ENCODE peak calls at places on chromosomes 2 and 18, in five cellular contexts. I is adrenal gland, M is neural crest cell, B is cardiac fibroblast, C is foreskin fibroblast. F is an unnamed sample.

GRCh38 chr18:46324556-46324955 is 220.4 kb downstream of the HAUS1 start:
- DNase-seq in I (no peak), M (no peak), B (peak; percentile 77), C (peak; percentile 77), F (peak; percentile 39)

GRCh38 chr2:186129767-186130581 is 356.1 kb upstream of the ZC3H15 start:
- DNase-seq in I (no peak), M (no peak), B (peak; percentile 23), C (peak; percentile 76), F (no peak)

GRCh38 chr2:215138466-215138865 is at the start of gene ABCA12:
- DNase-seq in I (no peak), M (no peak), B (no peak), C (no peak), F (no peak)

GRCh38 chr2:85470850-85471800 is 52.6 kb downstream of the SH2D6 start:
- DNase-seq in I (no peak), M (no peak), B (no peak), C (peak; percentile 48), F (no peak)

GRCh38 chr2:150280255-150280654 is 207.2 kb downstream of the RND3 start:
- DNase-seq in I (peak; percentile 58), M (no peak), B (peak; percentile 94), C (peak; percentile 93), F (no peak)

GRCh38 chr2:40302751-40303150 is 149.1 kb downstream of the SLC8A1 start:
- DNase-seq in I (no peak), M (no peak), B (no peak), C (no peak), F (no peak)

GRCh38 chr2:158970522-158970855 is 2.0 kb downstream of the TANC1 start:
- DNase-seq in I (no peak), M (no peak), B (no peak), C (no peak), F (no peak)

GRCh38 chr2:128775064-128775347 is 456.3 kb upstream of the HS6ST1 start:
- DNase-seq in I (no peak), M (no peak), B (no peak), C (no peak), F (no peak)

GRCh38 chr2:68316091-68316490 is 3.7 kb downstream of the CNRIP1 start:
- DNase-seq in I (no peak), M (no peak), B (no peak), C (no peak), F (peak; percentile 13)
- TF ChIP-seq CTCF in I (no peak), M (no peak), B (no peak), C (no peak), F (peak; percentile 15)

GRCh38 chr2:64804651-64805050 is 150.9 kb upstream of the SERTAD2 start:
- DNase-seq in I (no peak), M (no peak), B (no peak), C (no peak), F (no peak)

GRCh38 chr2:64808736-64809135 is 155.0 kb upstream of the SERTAD2 start:
- DNase-seq in I (no peak), M (no peak), B (no peak), C (no peak), F (no peak)

GRCh38 chr2:64808092-64808491 is 154.4 kb upstream of the SERTAD2 start:
- DNase-seq in I (no peak), M (no peak), B (no peak), C (no peak), F (no peak)

GRCh38 chr2:64803776-64804175 is 150.1 kb upstream of the SERTAD2 start:
- DNase-seq in I (no peak), M (no peak), B (no peak), C (no peak), F (no peak)

DNA sequence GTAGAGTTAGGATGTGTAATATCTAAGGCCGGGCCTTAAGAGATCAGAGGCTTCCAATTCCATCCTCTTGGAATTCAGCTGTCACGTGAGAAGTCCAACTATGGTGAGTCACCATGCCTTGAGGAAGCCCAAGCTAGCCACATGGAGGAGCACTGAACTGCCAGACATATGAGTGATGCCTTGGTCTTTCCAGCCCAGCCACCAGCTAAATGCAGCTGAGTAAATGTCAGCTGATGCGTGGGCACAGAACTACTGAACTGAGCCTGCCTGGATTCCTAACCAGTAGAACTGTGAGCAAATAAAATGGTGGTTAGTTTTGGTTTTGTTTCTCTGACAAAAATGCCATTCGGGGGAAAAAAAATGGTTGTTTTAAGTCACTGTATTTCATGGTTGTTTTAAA is 153.7 kb upstream of the SERTAD2 start:
- DNase-seq in I (peak; percentile 63), M (no peak), B (peak; percentile 95), C (peak; percentile 99), F (no peak)
- TF ChIP-seq CTCF in I (no peak), M (no peak), B (no peak), C (peak; percentile 12), F (no peak)

DNA sequence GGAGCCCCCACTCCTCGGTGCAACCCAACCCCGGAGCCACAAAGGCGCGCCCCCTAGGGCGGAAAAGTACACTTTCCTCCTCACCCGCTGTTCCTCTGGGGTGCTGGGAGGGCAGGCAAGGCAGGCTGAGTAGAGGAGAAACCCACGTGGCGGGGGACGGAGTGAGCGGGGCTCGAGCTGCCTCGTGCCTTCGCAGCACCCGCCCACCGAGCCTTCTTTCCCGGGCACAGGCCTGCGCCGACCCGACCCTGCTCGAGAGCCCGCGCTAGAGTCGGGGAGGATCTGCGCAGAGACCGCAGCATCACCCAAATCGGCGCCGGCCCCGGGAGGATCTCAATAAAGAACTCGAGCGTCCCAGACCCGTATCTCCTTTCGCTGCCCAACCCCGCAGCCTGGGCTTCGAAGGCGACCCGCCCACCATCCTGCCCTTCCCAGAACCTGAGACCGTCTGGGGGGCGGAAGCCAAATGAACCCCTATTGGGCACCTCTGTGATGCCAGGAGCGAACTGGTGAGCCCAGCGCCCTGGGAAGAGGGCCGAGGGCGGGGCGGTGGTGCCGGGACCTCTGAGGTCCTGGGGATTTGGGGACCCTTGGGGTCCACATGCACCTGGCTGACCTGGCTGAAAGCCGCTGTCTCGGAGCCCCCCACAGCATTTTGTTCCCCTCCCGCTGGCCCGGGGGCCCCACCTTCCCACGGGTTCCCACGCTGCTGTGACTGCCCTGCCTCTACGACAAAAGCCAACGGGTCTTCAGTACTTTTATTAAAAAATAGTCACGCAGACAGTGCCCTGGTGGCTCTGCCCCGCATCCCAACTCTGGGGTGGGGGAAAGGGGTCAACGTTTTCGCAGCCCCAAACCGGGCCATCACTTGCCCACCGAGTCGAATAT is 1.3 kb downstream of the UCN start:
- DNase-seq in I (no peak), M (no peak), B (no peak), C (peak; percentile 40), F (no peak)
- TF ChIP-seq CTCF in I (no peak), M (no peak), B (no peak), C (no peak), F (no peak)

GRCh38 chr2:9782197-9782719 is 61.0 kb upstream of the TAF1B start:
- DNase-seq in I (no peak), M (no peak), B (no peak), C (no peak), F (no peak)
- TF ChIP-seq CTCF in I (no peak), M (no peak), B (no peak), C (no peak), F (peak; percentile 46)

GRCh38 chr2:13046557-13047165 is 329.9 kb downstream of the TRIB2 start:
- DNase-seq in I (no peak), M (no peak), B (peak; percentile 26), C (peak; percentile 24), F (peak; percentile 3)
- TF ChIP-seq CTCF in I (peak; percentile 15), M (peak; percentile 73), B (peak; percentile 32), C (peak; percentile 12), F (peak; percentile 70)

GRCh38 chr2:230411484-230412368 is 4.3 kb upstream of the SP100 start:
- DNase-seq in I (peak; percentile 75), M (peak; percentile 40), B (peak; percentile 73), C (peak; percentile 87), F (peak; percentile 63)
- TF ChIP-seq CTCF in I (no peak), M (no peak), B (no peak), C (no peak), F (no peak)

GRCh38 chr18:57427429-57428181 is 7.6 kb upstream of the ONECUT2 start:
- DNase-seq in I (no peak), M (no peak), B (no peak), C (no peak), F (no peak)
- TF ChIP-seq CTCF in I (no peak), M (no peak), B (no peak), C (no peak), F (no peak)

GRCh38 chr18:70128271-70128670 is 77.2 kb downstream of the RTTN start:
- DNase-seq in I (no peak), M (no peak), B (no peak), C (no peak), F (no peak)

GRCh38 chr18:70135604-70136003 is 69.9 kb downstream of the RTTN start:
- DNase-seq in I (no peak), M (no peak), B (no peak), C (peak; percentile 21), F (no peak)

GRCh38 chr18:70127307-70127828 is 78.1 kb downstream of the RTTN start:
- DNase-seq in I (no peak), M (no peak), B (no peak), C (no peak), F (no peak)

GRCh38 chr18:70132999-70133398 is 72.5 kb downstream of the RTTN start:
- DNase-seq in I (no peak), M (no peak), B (peak; percentile 71), C (peak; percentile 95), F (no peak)
- TF ChIP-seq CTCF in I (no peak), M (no peak), B (no peak), C (no peak), F (no peak)

GRCh38 chr18:47545613-47546012 is 294.2 kb upstream of the SKOR2 start:
- DNase-seq in I (no peak), M (no peak), B (no peak), C (no peak), F (no peak)
- TF ChIP-seq CTCF in I (no peak), M (no peak), B (no peak), C (no peak), F (no peak)

F was measured in OCI-LY7.